ENCODE peak calls at places on chromosomes 3 and 15, in eight cellular contexts. Q is WTC11; S is NCI-H1930; C is stimulated activated CD4-positive, alpha-beta T cell treated with anti-CD3 and anti-CD28 coated beads, Interleukin-15, amount 100 ng/mL, for 1 hour; P is cardiac septum; Z is A549; M is MM.1S; L is AG08395. Y is an unnamed sample.

GRCh38 chr3:141233457-141234161 is 2.0 kb downstream of the PXYLP1 start:
- DNase-seq in L (no peak), M (no peak), S (no peak), Q (no peak), Z (no peak), C (no peak), P (no peak), Y (no peak)

GRCh38 chr3:4853749-4854140 is 125.5 kb upstream of the BHLHE40 start:
- DNase-seq in Z (no peak), S (no peak), M (no peak), P (no peak), Q (no peak), L (no peak), C (no peak), Y (no peak)

GRCh38 chr3:46607603-46608028 is 4.7 kb upstream of the FAM240A start:
- DNase-seq in L (no peak), Q (peak), C (no peak), M (no peak), S (no peak), Z (peak), P (no peak), Y (no peak)

GRCh38 chr3:185699927-185700326 is 113.8 kb downstream of the SENP2 start:
- DNase-seq in Q (no peak), L (no peak), S (no peak), Z (no peak), P (no peak), C (no peak), M (no peak), Y (no peak)

GRCh38 chr3:126578702-126579101 is 20.0 kb upstream of the C3orf22 start:
- DNase-seq in M (no peak), Z (no peak), P (no peak), Q (no peak), S (no peak), L (no peak), C (no peak), Y (no peak)

GRCh38 chr3:52085883-52086282 is 29.5 kb upstream of the DUSP7 start:
- DNase-seq in S (no peak), M (no peak), P (no peak), Z (no peak), L (no peak), C (no peak), Q (no peak), Y (no peak)

GRCh38 chr3:117524890-117525289 is 815.3 kb downstream of the TUSC7 start:
- DNase-seq in Q (no peak), M (no peak), C (no peak), S (no peak), Z (no peak), L (peak), P (no peak), Y (no peak)

GRCh38 chr15:52527898-52528464 is 699 bp downstream of the MYO5A start:
- DNase-seq in Z (peak), P (no peak), L (peak), S (no peak), M (peak), Q (no peak), C (peak), Y (no peak)

GRCh38 chr3:182212479-182213076 is 500.9 kb downstream of the SOX2 start:
- DNase-seq in L (no peak), C (no peak), Q (peak), P (no peak), S (peak), M (no peak), Z (peak), Y (peak)

GRCh38 chr3:102095383-102095782 is 246.1 kb downstream of the NFKBIZ start:
- DNase-seq in L (no peak), C (no peak), S (no peak), Q (no peak), Z (no peak), M (no peak), P (no peak), Y (no peak)

GRCh38 chr3:16252243-16252978 is 12.3 kb downstream of the DPH3 start:
- DNase-seq in L (no peak), C (no peak), P (no peak), M (no peak), Z (no peak), S (no peak), Q (no peak), Y (no peak)

GRCh38 chr3:51675201-51675611 is 4.2 kb downstream of the TEX264 start:
- DNase-seq in M (no peak), S (no peak), C (no peak), P (no peak), Z (no peak), Q (no peak), L (peak), Y (peak)

GRCh38 chr3:96331341-96331740 is 483.1 kb upstream of the EPHA6 start:
- DNase-seq in P (no peak), L (no peak), S (no peak), Q (no peak), M (peak), Z (peak), C (no peak), Y (no peak)

GRCh38 chr3:14369675-14370669 is 32.4 kb upstream of the SLC6A6 start:
- DNase-seq in S (no peak), Z (peak), C (no peak), P (no peak), M (peak), Q (peak), L (no peak), Y (no peak)

GRCh38 chr3:168205451-168205850 is 109.7 kb upstream of the GOLIM4 start:
- DNase-seq in L (no peak), P (no peak), Q (no peak), M (peak), S (no peak), C (no peak), Z (no peak), Y (no peak)

GRCh38 chr3:195033531-195034091 is 237.3 kb downstream of the XXYLT1 start:
- DNase-seq in L (no peak), Z (no peak), P (peak), C (no peak), M (no peak), Q (no peak), S (no peak), Y (no peak)

GRCh38 chr3:124229407-124229806 is 237.5 kb upstream of the ROPN1 start:
- DNase-seq in C (no peak), M (no peak), P (no peak), L (no peak), Z (no peak), Q (no peak), S (no peak), Y (no peak)

GRCh38 chr3:56923546-56924224 is 121.9 kb upstream of the ARHGEF3 start:
- DNase-seq in L (peak), Q (no peak), S (no peak), C (no peak), P (no peak), M (no peak), Z (peak), Y (no peak)

Y was measured in RWPE2.